ENCODE peak calls at places on chromosomes 3 and 15, in seven cellular contexts. One of them, this sample, is unnamed.

GRCh38 chr3:37072892-37073291 is 79.6 kb downstream of the MLH1 start:
- DNase-seq in fibroblast of the conjunctiva: peak; percentile 63
- DNase-seq in T-cell: no peak
- DNase-seq in astrocyte of the spinal cord: peak; percentile 91
- DNase-seq in activated T-cell treated with anti-CD3 and anti-CD28 coated beads, Interleukin-2, amount 50 U/mL, for 72 hours: no peak
- DNase-seq in T1000: no peak
- DNase-seq in stimulated activated CD4-positive, alpha-beta T cell treated with anti-CD3 and anti-CD28 coated beads, TNF-alpha, amount 100 ng/mL, for 4 hours: no peak
- DNase-seq in this sample: no peak

GRCh38 chr3:181725033-181725775 is 13.5 kb downstream of the SOX2 start:
- DNase-seq in fibroblast of the conjunctiva: no peak
- DNase-seq in T-cell: no peak
- DNase-seq in astrocyte of the spinal cord: no peak
- DNase-seq in activated T-cell treated with anti-CD3 and anti-CD28 coated beads, Interleukin-2, amount 50 U/mL, for 72 hours: no peak
- DNase-seq in T1000: no peak
- DNase-seq in stimulated activated CD4-positive, alpha-beta T cell treated with anti-CD3 and anti-CD28 coated beads, TNF-alpha, amount 100 ng/mL, for 4 hours: no peak
- DNase-seq in this sample: no peak

GRCh38 chr15:65767895-65768294 is 24.2 kb downstream of the DENND4A start:
- DNase-seq in fibroblast of the conjunctiva: no peak
- DNase-seq in T-cell: no peak
- DNase-seq in astrocyte of the spinal cord: no peak
- DNase-seq in activated T-cell treated with anti-CD3 and anti-CD28 coated beads, Interleukin-2, amount 50 U/mL, for 72 hours: peak; percentile 40
- DNase-seq in T1000: no peak
- DNase-seq in stimulated activated CD4-positive, alpha-beta T cell treated with anti-CD3 and anti-CD28 coated beads, TNF-alpha, amount 100 ng/mL, for 4 hours: no peak
- DNase-seq in this sample: no peak

GRCh38 chr15:62783303-62783957 is 259.1 kb upstream of the TPM1 start:
- DNase-seq in fibroblast of the conjunctiva: peak; percentile 77
- DNase-seq in T-cell: no peak
- DNase-seq in astrocyte of the spinal cord: peak; percentile 89
- DNase-seq in activated T-cell treated with anti-CD3 and anti-CD28 coated beads, Interleukin-2, amount 50 U/mL, for 72 hours: no peak
- DNase-seq in T1000: no peak
- DNase-seq in stimulated activated CD4-positive, alpha-beta T cell treated with anti-CD3 and anti-CD28 coated beads, TNF-alpha, amount 100 ng/mL, for 4 hours: no peak
- DNase-seq in this sample: no peak

GRCh38 chr3:62601238-62601856 is 228.0 kb upstream of the FEZF2 start:
- DNase-seq in fibroblast of the conjunctiva: peak; percentile 51
- DNase-seq in T-cell: no peak
- DNase-seq in astrocyte of the spinal cord: peak; percentile 59
- DNase-seq in activated T-cell treated with anti-CD3 and anti-CD28 coated beads, Interleukin-2, amount 50 U/mL, for 72 hours: no peak
- DNase-seq in T1000: no peak
- DNase-seq in stimulated activated CD4-positive, alpha-beta T cell treated with anti-CD3 and anti-CD28 coated beads, TNF-alpha, amount 100 ng/mL, for 4 hours: no peak
- DNase-seq in this sample: no peak

GRCh38 chr3:14525685-14526631 is 14.2 kb downstream of the GRIP2 start:
- DNase-seq in fibroblast of the conjunctiva: no peak
- DNase-seq in T-cell: no peak
- DNase-seq in astrocyte of the spinal cord: no peak
- DNase-seq in activated T-cell treated with anti-CD3 and anti-CD28 coated beads, Interleukin-2, amount 50 U/mL, for 72 hours: peak; percentile 4
- DNase-seq in T1000: no peak
- DNase-seq in stimulated activated CD4-positive, alpha-beta T cell treated with anti-CD3 and anti-CD28 coated beads, TNF-alpha, amount 100 ng/mL, for 4 hours: no peak
- DNase-seq in this sample: no peak

GRCh38 chr15:64515196-64515595 is 54.8 kb downstream of the ZNF609 start:
- DNase-seq in fibroblast of the conjunctiva: no peak
- DNase-seq in T-cell: no peak
- DNase-seq in astrocyte of the spinal cord: no peak
- DNase-seq in activated T-cell treated with anti-CD3 and anti-CD28 coated beads, Interleukin-2, amount 50 U/mL, for 72 hours: no peak
- DNase-seq in T1000: no peak
- DNase-seq in stimulated activated CD4-positive, alpha-beta T cell treated with anti-CD3 and anti-CD28 coated beads, TNF-alpha, amount 100 ng/mL, for 4 hours: no peak
- DNase-seq in this sample: no peak

GRCh38 chr3:172138792-172139507 is 99.6 kb downstream of the FNDC3B start:
- DNase-seq in fibroblast of the conjunctiva: no peak
- DNase-seq in T-cell: no peak
- DNase-seq in astrocyte of the spinal cord: no peak
- DNase-seq in activated T-cell treated with anti-CD3 and anti-CD28 coated beads, Interleukin-2, amount 50 U/mL, for 72 hours: peak; percentile 40
- DNase-seq in T1000: no peak
- DNase-seq in stimulated activated CD4-positive, alpha-beta T cell treated with anti-CD3 and anti-CD28 coated beads, TNF-alpha, amount 100 ng/mL, for 4 hours: no peak
- DNase-seq in this sample: no peak

GRCh38 chr3:58005662-58006061 is 2.6 kb upstream of the FLNB start:
- DNase-seq in fibroblast of the conjunctiva: peak; percentile 17
- DNase-seq in T-cell: no peak
- DNase-seq in astrocyte of the spinal cord: peak; percentile 60
- DNase-seq in activated T-cell treated with anti-CD3 and anti-CD28 coated beads, Interleukin-2, amount 50 U/mL, for 72 hours: no peak
- DNase-seq in T1000: peak; percentile 33
- DNase-seq in stimulated activated CD4-positive, alpha-beta T cell treated with anti-CD3 and anti-CD28 coated beads, TNF-alpha, amount 100 ng/mL, for 4 hours: no peak
- DNase-seq in this sample: no peak

GRCh38 chr3:38001456-38002081 is 11.0 kb downstream of the VILL start:
- DNase-seq in fibroblast of the conjunctiva: no peak
- DNase-seq in T-cell: no peak
- DNase-seq in astrocyte of the spinal cord: no peak
- DNase-seq in activated T-cell treated with anti-CD3 and anti-CD28 coated beads, Interleukin-2, amount 50 U/mL, for 72 hours: no peak
- DNase-seq in T1000: no peak
- DNase-seq in stimulated activated CD4-positive, alpha-beta T cell treated with anti-CD3 and anti-CD28 coated beads, TNF-alpha, amount 100 ng/mL, for 4 hours: no peak
- DNase-seq in this sample: peak; percentile 56

This sample was measured in naive thymus-derived CD8-positive, alpha-beta T cell.